ENCODE peak calls at places on chromosomes 2 and 18, in nine cellular contexts. X, I, V, J, P, M, H, S and L are unnamed samples.

GRCh38 chr2:130756041-130756720 is 841 bp downstream of the AMER3 start:
- DNase-seq in J (no peak), I (no peak), S (no peak), X (no peak), P (no peak), M (no peak), H (no peak), V (no peak), L (peak)

GRCh38 chr18:11857177-11857887 is 6.1 kb downstream of the CHMP1B start:
- DNase-seq in J (peak), S (no peak), H (peak), I (peak), M (peak), V (peak), X (peak), P (peak), L (no peak)

GRCh38 chr2:236363878-236364277 is 99.7 kb upstream of the ASB18 start:
- DNase-seq in X (no peak), P (no peak), V (no peak), M (no peak), J (no peak), S (no peak), I (no peak), H (peak), L (no peak)

GRCh38 chr2:71150082-71150816 is 19.8 kb downstream of the MPHOSPH10 start:
- DNase-seq in I (no peak), M (no peak), H (no peak), S (no peak), V (no peak), X (no peak), P (no peak), J (no peak), L (no peak)

GRCh38 chr2:97743913-97744312 is 30.5 kb downstream of the ZAP70 start:
- DNase-seq in I (no peak), J (no peak), S (no peak), X (no peak), V (no peak), H (no peak), M (no peak), P (no peak), L (no peak)

GRCh38 chr2:168136392-168136977 is 110.9 kb downstream of the STK39 start:
- DNase-seq in H (no peak), X (no peak), V (peak), I (no peak), P (no peak), J (no peak), M (no peak), S (no peak), L (no peak)

GRCh38 chr2:11309706-11310105 is 34.7 kb downstream of the ROCK2 start:
- DNase-seq in V (no peak), H (no peak), S (no peak), P (no peak), J (no peak), M (no peak), X (no peak), I (no peak), L (no peak)

GRCh38 chr2:54824582-54824981 is 101.1 kb downstream of the EML6 start:
- DNase-seq in M (no peak), P (no peak), S (no peak), V (no peak), I (no peak), H (no peak), J (no peak), X (no peak), L (no peak)

GRCh38 chr18:518081-518480 is 17.6 kb upstream of the COLEC12 start:
- DNase-seq in H (no peak), P (no peak), M (no peak), I (no peak), V (no peak), S (no peak), J (no peak), X (no peak), L (no peak)

GRCh38 chr2:141941224-141941714 is 189.5 kb downstream of the LRP1B start:
- DNase-seq in H (no peak), X (no peak), I (no peak), J (no peak), S (no peak), M (no peak), P (no peak), V (no peak), L (no peak)

GRCh38 chr2:10428936-10429335 is 19.2 kb downstream of the ODC1 start:
- DNase-seq in I (no peak), X (no peak), S (no peak), H (no peak), M (no peak), J (no peak), P (no peak), V (no peak), L (no peak)

GRCh38 chr2:43293744-43294695 is 67.6 kb upstream of the ZFP36L2 start:
- DNase-seq in X (peak), S (no peak), M (peak), P (peak), H (peak), I (no peak), J (no peak), V (peak), L (peak)

GRCh38 chr18:67035026-67035425 is 431.1 kb upstream of the CDH19 start:
- DNase-seq in X (no peak), V (no peak), M (no peak), I (no peak), P (no peak), S (no peak), J (no peak), H (no peak), L (no peak)

GRCh38 chr18:46060359-46060841 is 11.7 kb downstream of the PSTPIP2 start:
- DNase-seq in V (no peak), H (no peak), X (no peak), M (no peak), S (no peak), J (no peak), I (no peak), P (no peak), L (no peak)

GRCh38 chr2:79040967-79041582 is 15.6 kb downstream of the REG3G start:
- DNase-seq in V (no peak), I (no peak), M (no peak), X (no peak), S (no peak), P (no peak), J (no peak), H (no peak), L (no peak)

GRCh38 chr2:10136187-10136934 is 13.8 kb downstream of the RRM2 start:
- DNase-seq in M (no peak), S (no peak), V (no peak), P (peak), X (no peak), I (no peak), H (no peak), J (no peak), L (no peak)

GRCh38 chr2:33242845-33243244 is 233.6 kb upstream of the RASGRP3 start:
- DNase-seq in S (no peak), P (no peak), H (no peak), X (no peak), J (no peak), I (no peak), V (no peak), M (no peak), L (no peak)

GRCh38 chr2:221477697-221478096 is 94.4 kb downstream of the EPHA4 start:
- DNase-seq in V (no peak), J (no peak), I (no peak), X (no peak), M (no peak), H (no peak), P (no peak), S (no peak), L (no peak)

GRCh38 chr2:230925879-230926765 is 1.1 kb upstream of the GPR55 start:
- DNase-seq in H (no peak), S (no peak), I (peak), V (no peak), X (no peak), M (no peak), P (peak), J (no peak), L (no peak)

GRCh38 chr2:54455584-54456525 is at the start of gene SPTBN1:
- DNase-seq in S (no peak), X (peak), J (peak), I (peak), V (peak), P (peak), M (peak), H (peak), L (peak)

GRCh38 chr18:74598350-74599001 is 806 bp downstream of the ZNF407 start:
- DNase-seq in P (peak), J (peak), H (peak), M (peak), X (peak), I (peak), V (peak), S (no peak), L (peak)

GRCh38 chr2:46970334-46971288 is 55.0 kb upstream of the MCFD2 start:
- DNase-seq in X (peak), M (peak), V (no peak), H (peak), I (peak), S (no peak), J (no peak), P (peak), L (peak)

GRCh38 chr2:183164111-183165015 is 40.1 kb downstream of the NUP35 start:
- DNase-seq in J (no peak), X (no peak), I (no peak), M (no peak), P (no peak), H (no peak), S (no peak), V (no peak), L (no peak)

GRCh38 chr2:86337235-86338099 is at the start of gene REEP1:
- DNase-seq in X (peak), V (no peak), H (no peak), M (no peak), P (peak), J (peak), I (no peak), S (no peak), L (peak)

GRCh38 chr2:9975805-9976447 is 24.4 kb downstream of the GRHL1 start:
- DNase-seq in X (peak), M (peak), V (peak), J (peak), S (no peak), H (peak), I (no peak), P (no peak), L (no peak)

GRCh38 chr2:178225011-178225817 is 30.9 kb downstream of the OSBPL6 start:
- DNase-seq in X (no peak), P (no peak), V (no peak), M (no peak), J (no peak), S (no peak), H (no peak), I (no peak), L (no peak)

GRCh38 chr2:8682719-8683667 is 1.1 kb downstream of the ID2 start:
- DNase-seq in I (peak), H (peak), S (no peak), M (peak), X (peak), V (peak), J (peak), P (peak), L (no peak)

DNA sequence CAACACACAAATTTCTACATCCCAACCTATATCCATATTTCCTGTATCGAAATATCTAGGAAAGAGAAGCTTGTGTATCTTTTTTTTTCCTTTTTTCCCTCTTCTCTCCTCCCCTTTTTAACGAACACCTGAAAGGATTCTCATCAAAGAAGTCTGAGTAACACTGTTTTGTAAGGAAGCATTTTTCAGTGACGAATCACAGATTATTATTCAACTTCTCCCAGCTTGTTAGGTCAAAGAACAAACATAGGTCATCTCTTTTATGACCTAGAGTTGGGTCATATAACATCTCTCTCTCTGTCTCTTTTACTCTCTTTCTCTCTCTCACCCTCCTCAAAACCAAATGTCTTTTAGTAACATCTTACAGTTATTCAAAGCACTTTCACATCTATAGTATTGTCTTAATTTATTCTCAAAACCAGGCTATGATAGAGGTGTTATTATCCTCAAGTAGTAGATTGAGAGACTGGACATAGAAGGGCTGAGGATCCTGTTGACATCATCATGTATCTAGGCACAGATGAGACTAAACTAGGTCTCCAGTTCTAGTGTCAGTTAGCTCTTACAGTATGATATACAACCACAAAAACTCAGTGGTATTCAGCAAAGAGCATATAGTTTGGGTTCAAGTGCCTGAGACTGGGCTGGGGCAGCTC is 80.1 kb upstream of the SPOPL start:
- DNase-seq in X (no peak), I (no peak), S (no peak), V (peak), J (no peak), H (no peak), M (no peak), P (no peak), L (no peak)
- TF ChIP-seq POLR2A in X (no peak), I (no peak), S (no peak), V (no peak), J (no peak), H (no peak), M (no peak), P (no peak), L (no peak)

GRCh38 chr2:23941644-23942043 is 1.4 kb downstream of the UBXN2A start:
- DNase-seq in I (no peak), M (no peak), V (no peak), P (no peak), X (no peak), H (no peak), J (no peak), S (no peak), L (no peak)

GRCh38 chr2:23939054-23939436 is 1.2 kb upstream of the UBXN2A start:
- DNase-seq in S (no peak), P (no peak), M (no peak), J (no peak), I (no peak), V (no peak), X (no peak), H (no peak), L (no peak)

GRCh38 chr2:23943666-23944065 is 3.4 kb downstream of the UBXN2A start:
- DNase-seq in J (no peak), V (no peak), M (no peak), S (no peak), X (no peak), I (no peak), P (no peak), H (no peak), L (no peak)

GRCh38 chr2:23940976-23941605 is 828 bp downstream of the UBXN2A start:
- DNase-seq in J (no peak), P (no peak), H (no peak), S (no peak), M (no peak), V (no peak), X (no peak), I (no peak), L (no peak)

GRCh38 chr2:23940262-23940975 is at the start of gene UBXN2A:
- DNase-seq in V (peak), P (peak), M (peak), X (peak), H (peak), J (peak), S (no peak), I (peak), L (peak)
- TF ChIP-seq POLR2A in V (peak), P (peak), M (peak), X (peak), H (peak), J (peak), S (no peak), I (peak), L (peak)

GRCh38 chr2:27493948-27494283 is 1.1 kb downstream of the FNDC4 start:
- DNase-seq in V (no peak), H (no peak), S (no peak), J (no peak), M (no peak), P (no peak), X (no peak), I (no peak), L (no peak)

GRCh38 chr2:27494284-27494943 is 586 bp downstream of the FNDC4 start:
- DNase-seq in P (peak), I (peak), M (peak), J (peak), X (peak), V (no peak), H (peak), S (no peak), L (no peak)

GRCh38 chr2:27496357-27497287 is at the start of gene GCKR:
- DNase-seq in H (no peak), J (no peak), X (peak), P (no peak), M (no peak), I (no peak), S (no peak), V (no peak), L (no peak)

GRCh38 chr2:27495840-27496356 is 741 bp upstream of the GCKR start:
- DNase-seq in P (no peak), J (no peak), M (no peak), H (no peak), S (no peak), X (no peak), I (no peak), V (no peak), L (no peak)

DNA sequence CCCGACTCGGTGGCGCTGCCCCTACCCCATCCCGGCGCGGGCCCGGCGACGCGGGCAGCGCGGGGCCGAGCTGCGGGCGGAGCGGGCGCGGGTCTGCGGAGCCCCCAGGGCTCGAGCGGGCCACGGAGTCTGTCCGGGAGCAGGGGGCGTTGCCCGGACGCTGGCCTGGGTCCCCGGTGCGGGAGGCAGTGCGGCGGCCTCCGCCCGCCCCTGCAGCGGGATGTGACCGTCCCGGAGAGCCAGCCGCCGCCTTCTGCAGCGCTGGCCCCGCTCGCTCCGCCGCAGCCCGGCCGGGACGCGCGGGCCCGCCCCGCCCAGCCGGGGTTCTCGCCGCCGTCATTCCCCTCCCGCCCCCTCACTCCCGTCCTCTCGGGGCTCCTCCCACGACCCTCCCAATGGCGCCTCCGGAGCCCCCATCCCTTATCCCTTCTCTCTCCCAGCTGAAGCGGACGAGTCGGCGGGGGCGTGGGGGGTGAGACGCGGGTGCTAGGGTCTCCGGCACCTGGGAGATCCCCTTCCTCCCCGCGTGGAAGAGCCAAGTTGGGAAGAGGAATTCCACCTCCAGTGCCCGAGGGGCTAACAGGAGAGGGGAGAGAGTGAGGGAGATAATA is at the start of gene FNDC4:
- DNase-seq in X (peak), V (no peak), H (no peak), S (no peak), M (no peak), J (peak), P (peak), I (peak), L (no peak)
- TF ChIP-seq POLR2A in X (peak), V (no peak), H (no peak), S (no peak), M (no peak), J (no peak), P (no peak), I (no peak), L (no peak)

GRCh38 chr2:240560084-240560479 is at the start of gene DUSP28:
- DNase-seq in X (peak), V (peak), P (peak), M (peak), J (peak), H (peak), S (no peak), I (peak), L (peak)
- TF ChIP-seq POLR2A in X (peak), V (peak), P (peak), M (peak), J (peak), H (peak), S (no peak), I (peak), L (peak)

GRCh38 chr2:12716250-12717190 is at the start of gene TRIB2:
- DNase-seq in M (peak), H (peak), J (peak), X (peak), S (peak), I (peak), P (peak), V (peak), L (peak)
- TF ChIP-seq POLR2A in M (peak), H (no peak), J (peak), X (no peak), S (no peak), I (peak), P (peak), V (no peak), L (no peak)

DNA sequence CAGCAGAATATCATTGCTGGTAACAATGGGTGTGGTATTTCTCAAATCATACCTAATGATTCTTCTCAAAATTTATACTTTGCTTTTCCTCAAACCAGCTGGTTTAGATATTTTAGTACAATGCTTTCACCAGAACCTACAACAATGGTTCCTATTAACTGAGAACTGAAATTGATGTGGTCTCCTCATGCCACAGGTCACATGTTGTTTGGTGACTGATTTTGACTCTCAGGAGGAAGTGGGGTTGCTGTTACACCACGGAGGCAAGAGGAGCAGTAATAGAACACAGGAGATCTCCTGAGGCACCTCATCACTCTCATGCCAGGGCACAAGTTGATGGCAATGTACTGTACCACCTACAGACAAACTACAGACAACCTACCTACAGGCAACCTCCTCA is 3.0 kb upstream of the CEP68 start:
- DNase-seq in H (no peak), J (no peak), I (peak), P (no peak), M (no peak), X (no peak), V (no peak), S (no peak), L (peak)
- TF ChIP-seq POLR2A in H (no peak), J (no peak), I (no peak), P (no peak), M (no peak), X (no peak), V (no peak), S (no peak), L (peak)

GRCh38 chr2:70087703-70088507 is 628 bp downstream of the PCBP1 start:
- DNase-seq in X (peak), S (no peak), P (peak), M (peak), J (peak), H (peak), V (no peak), I (peak), L (no peak)

GRCh38 chr2:70085711-70086277 is 1.5 kb upstream of the PCBP1 start:
- DNase-seq in I (no peak), X (no peak), S (no peak), P (peak), V (no peak), M (no peak), H (no peak), J (no peak), L (no peak)

GRCh38 chr2:70084973-70085710 is 2.1 kb upstream of the PCBP1 start:
- DNase-seq in P (peak), I (peak), H (peak), J (no peak), X (peak), M (no peak), S (no peak), V (peak), L (no peak)

GRCh38 chr2:70086838-70087702 is at the start of gene PCBP1:
- DNase-seq in M (peak), S (peak), X (peak), P (peak), I (peak), V (peak), H (peak), J (peak), L (peak)

GRCh38 chr2:70086278-70086837 is 919 bp upstream of the PCBP1 start:
- DNase-seq in X (peak), I (peak), J (peak), H (peak), S (peak), V (peak), M (peak), P (peak), L (no peak)
- TF ChIP-seq POLR2A in X (no peak), I (no peak), J (no peak), H (no peak), S (no peak), V (peak), M (no peak), P (no peak), L (peak)

GRCh38 chr2:190881074-190881479 is 456 bp downstream of the GLS start:
- DNase-seq in H (no peak), X (no peak), V (no peak), I (no peak), P (no peak), S (no peak), J (no peak), M (no peak), L (no peak)

GRCh38 chr2:190882327-190882766 is 1.7 kb downstream of the GLS start:
- DNase-seq in P (no peak), V (no peak), M (no peak), H (no peak), S (no peak), J (no peak), I (no peak), X (no peak), L (no peak)

GRCh38 chr2:190880374-190881073 is at the start of gene GLS:
- DNase-seq in H (peak), P (peak), J (peak), M (peak), X (peak), S (peak), V (peak), I (peak), L (peak)

GRCh38 chr2:190882831-190883582 is 2.4 kb downstream of the GLS start:
- DNase-seq in P (no peak), H (no peak), M (no peak), J (no peak), I (no peak), X (no peak), S (no peak), V (no peak), L (no peak)

GRCh38 chr2:190881480-190882326 is 1.1 kb downstream of the GLS start:
- DNase-seq in V (peak), S (peak), H (peak), X (peak), J (peak), P (peak), M (peak), I (peak), L (no peak)
- TF ChIP-seq POLR2A in V (peak), S (no peak), H (no peak), X (peak), J (no peak), P (peak), M (no peak), I (peak), L (peak)